ENCODE peak calls at places on chromosome 12, in eight cellular contexts. Y, F, C, E, S, B, P and O are unnamed samples.

GRCh38 chr12:73452672-73453469 is 1084.8 kb upstream of the ATXN7L3B start:
- DNase-seq in Y (no peak), F (no peak), C (no peak), E (no peak), S (no peak), B (no peak), P (no peak), O (no peak)

GRCh38 chr12:6748761-6749160 is 4.2 kb downstream of the MLF2 start:
- DNase-seq in Y (no peak), F (no peak), C (no peak), E (no peak), S (no peak), B (no peak), P (no peak), O (no peak)

GRCh38 chr12:131511391-131511802 is 199.5 kb upstream of the SFSWAP start:
- DNase-seq in Y (peak), F (peak), C (peak), E (no peak), S (peak), B (peak), P (no peak), O (peak)

GRCh38 chr12:57254506-57255280 is 3.7 kb upstream of the STAC3 start:
- DNase-seq in Y (no peak), F (no peak), C (no peak), E (no peak), S (no peak), B (peak), P (no peak), O (no peak)

GRCh38 chr12:55746147-55746912 is 3.4 kb downstream of the GDF11 start:
- DNase-seq in Y (no peak), F (no peak), C (no peak), E (no peak), S (no peak), B (no peak), P (no peak), O (no peak)

GRCh38 chr12:100675432-100675831 is 101.9 kb downstream of the GAS2L3 start:
- DNase-seq in Y (peak), F (no peak), C (no peak), E (peak), S (peak), B (no peak), P (no peak), O (no peak)

GRCh38 chr12:79347852-79348251 is 342.9 kb downstream of the PAWR start:
- DNase-seq in Y (no peak), F (no peak), C (no peak), E (no peak), S (no peak), B (no peak), P (no peak), O (no peak)

GRCh38 chr12:125888921-125889320 is 823.7 kb downstream of the AACS start:
- DNase-seq in Y (no peak), F (no peak), C (no peak), E (no peak), S (no peak), B (no peak), P (no peak), O (no peak)

GRCh38 chr12:114936148-114937099 is 252.4 kb upstream of the TBX3 start:
- DNase-seq in Y (peak), F (no peak), C (no peak), E (no peak), S (peak), B (no peak), P (no peak), O (no peak)

GRCh38 chr12:12331244-12331771 is 18.7 kb downstream of the MANSC1 start:
- DNase-seq in Y (peak), F (no peak), C (no peak), E (no peak), S (peak), B (peak), P (no peak), O (no peak)

GRCh38 chr12:24360907-24361306 is 411.4 kb upstream of the SOX5 start:
- DNase-seq in Y (peak), F (no peak), C (no peak), E (no peak), S (peak), B (no peak), P (no peak), O (no peak)

GRCh38 chr12:418432-418831 is 17.0 kb downstream of the CCDC77 start:
- DNase-seq in Y (no peak), F (no peak), C (no peak), E (no peak), S (no peak), B (no peak), P (no peak), O (no peak)

GRCh38 chr12:53292441-53292840 is 2.9 kb upstream of the PFDN5 start:
- DNase-seq in Y (no peak), F (no peak), C (no peak), E (no peak), S (no peak), B (no peak), P (no peak), O (no peak)

GRCh38 chr12:14884458-14884878 is 1.2 kb downstream of the MGP start:
- DNase-seq in Y (peak), F (peak), C (no peak), E (peak), S (peak), B (peak), P (peak), O (peak)

GRCh38 chr12:106957617-106958016 is 1.9 kb downstream of the TMEM263 start:
- DNase-seq in Y (no peak), F (no peak), C (no peak), E (no peak), S (no peak), B (no peak), P (no peak), O (no peak)

GRCh38 chr12:106955377-106956047 is at the start of gene TMEM263:
- DNase-seq in Y (peak), F (peak), C (peak), E (peak), S (peak), B (peak), P (peak), O (peak)

GRCh38 chr12:106953352-106954260 is 2.1 kb upstream of the TMEM263 start:
- DNase-seq in Y (peak), F (no peak), C (no peak), E (no peak), S (peak), B (no peak), P (no peak), O (no peak)

GRCh38 chr12:106954462-106955376 is 988 bp upstream of the TMEM263 start:
- DNase-seq in Y (no peak), F (no peak), C (no peak), E (peak), S (no peak), B (peak), P (peak), O (no peak)

GRCh38 chr12:106956048-106956935 is 585 bp downstream of the TMEM263 start:
- DNase-seq in Y (peak), F (peak), C (peak), E (peak), S (peak), B (peak), P (peak), O (peak)
- TF ChIP-seq CTCF in Y (peak), F (no peak), C (peak), E (no peak), S (no peak), B (no peak), P (peak), O (peak)

DNA sequence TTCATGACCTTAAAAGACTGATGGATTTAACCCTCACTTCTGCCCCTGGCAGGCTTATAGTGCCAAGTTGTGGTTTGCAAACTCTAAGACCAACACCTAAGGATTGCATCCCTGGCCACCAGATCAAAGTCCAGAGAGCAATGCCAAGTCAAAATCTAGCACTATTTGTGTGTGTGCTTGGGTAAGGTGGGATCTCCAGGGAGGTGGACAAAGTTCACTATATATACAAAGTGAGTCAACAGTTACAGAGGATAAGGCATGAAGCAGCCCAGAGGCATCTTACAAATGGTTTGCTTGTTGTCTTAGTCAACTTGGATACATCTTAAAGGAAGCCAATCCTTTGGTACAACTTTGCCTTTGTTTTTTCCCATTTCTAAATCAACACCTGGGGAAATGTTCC is 137.3 kb downstream of the MSRB3 start:
- DNase-seq in Y (peak), F (no peak), C (peak), E (no peak), S (no peak), B (no peak), P (no peak), O (no peak)
- TF ChIP-seq CTCF in Y (no peak), F (no peak), C (no peak), E (no peak), S (no peak), B (no peak), P (no peak), O (no peak)

GRCh38 chr12:39958377-39958776 is 147.5 kb downstream of the SLC2A13 start:
- DNase-seq in Y (no peak), F (no peak), C (peak), E (no peak), S (peak), B (no peak), P (no peak), O (no peak)
- TF ChIP-seq CTCF in Y (peak), F (no peak), C (peak), E (no peak), S (peak), B (no peak), P (no peak), O (peak)

DNA sequence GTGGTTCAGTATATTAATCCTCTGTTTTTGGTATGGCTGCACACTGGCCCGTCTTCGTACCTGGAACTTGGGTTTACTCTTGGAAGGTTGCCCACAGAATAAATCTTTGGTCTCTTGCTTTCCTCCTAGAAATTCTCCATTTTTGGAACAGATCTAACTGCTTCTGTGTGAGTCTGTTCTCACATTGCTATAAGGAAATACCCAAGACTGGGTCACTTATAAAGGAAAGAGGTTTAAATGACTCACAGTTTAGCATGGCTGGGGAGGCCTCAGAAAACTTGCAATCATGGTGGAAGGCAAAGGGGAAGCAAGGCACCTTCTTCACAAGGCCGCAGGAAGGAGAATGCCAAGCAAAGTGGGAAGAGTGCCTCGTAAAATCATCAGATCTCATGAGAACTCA is 407.8 kb upstream of the PDE3A start:
- DNase-seq in Y (peak), F (no peak), C (no peak), E (no peak), S (no peak), B (no peak), P (no peak), O (no peak)
- TF ChIP-seq CTCF in Y (no peak), F (no peak), C (no peak), E (no peak), S (no peak), B (no peak), P (no peak), O (no peak)

GRCh38 chr12:8912910-8913309 is 1.4 kb upstream of the PHC1 start:
- DNase-seq in Y (no peak), F (no peak), C (peak), E (peak), S (no peak), B (no peak), P (no peak), O (no peak)
- TF ChIP-seq CTCF in Y (peak), F (no peak), C (no peak), E (no peak), S (peak), B (no peak), P (no peak), O (no peak)

DNA sequence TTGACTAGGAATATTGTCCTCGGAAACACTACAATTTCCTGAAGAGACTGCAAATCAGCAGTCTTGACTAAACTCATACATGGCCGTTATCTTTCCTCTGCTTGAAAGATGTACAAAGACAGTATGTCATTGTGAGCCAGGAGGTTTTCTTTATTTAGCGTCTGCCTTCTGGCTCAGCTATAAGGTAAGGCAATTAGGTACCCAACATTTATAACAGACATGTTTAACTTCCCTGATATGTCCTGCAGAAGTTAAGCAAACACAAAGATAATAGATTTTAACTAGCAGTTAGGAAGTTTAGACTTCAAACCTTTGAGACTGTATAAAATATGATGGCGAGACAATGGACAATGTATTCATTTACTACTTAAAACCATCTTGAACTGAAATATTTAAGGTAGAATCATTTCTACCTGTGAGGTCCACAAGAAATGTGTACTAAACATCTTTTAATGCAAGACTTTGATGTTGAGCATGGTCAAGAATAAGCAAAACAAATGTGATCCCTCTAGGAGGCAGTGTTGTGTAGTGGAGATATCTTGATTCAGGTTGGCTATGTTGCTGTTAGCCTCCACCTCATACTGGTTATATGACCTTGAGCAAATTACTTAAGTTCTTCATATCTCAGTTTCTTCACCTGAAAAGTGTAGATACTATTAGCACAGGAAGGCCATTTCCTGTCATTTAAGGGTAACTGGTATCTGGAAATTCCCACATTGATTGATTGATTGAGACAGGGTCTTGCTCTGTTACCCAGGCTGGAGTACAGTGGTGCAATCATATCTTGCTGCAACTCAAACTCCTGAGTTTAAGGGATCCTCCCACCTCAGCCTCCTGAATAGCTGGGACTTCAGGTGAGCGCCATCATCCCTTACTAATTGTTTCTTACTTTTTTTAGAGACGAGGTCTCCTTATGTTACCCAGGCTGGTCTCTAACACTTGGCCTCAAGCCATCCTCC is 96.3 kb upstream of the EEA1 start:
- DNase-seq in Y (peak), F (peak), C (peak), E (no peak), S (peak), B (no peak), P (no peak), O (peak)
- TF ChIP-seq CTCF in Y (peak), F (peak), C (peak), E (peak), S (peak), B (no peak), P (no peak), O (peak)